ENCODE peak calls at places on chromosomes 4 and X, in five cellular contexts. E is esophagus muscularis mucosa; T is HCT116; W is breast epithelium; I is naive thymus-derived CD4-positive, alpha-beta T cell. U is an unnamed sample.

GRCh38 chr4:94621491-94622080 is 136.2 kb upstream of the BMPR1B start:
- DNase-seq in E (no peak), T (peak; percentile 38), W (no peak), I (peak; percentile 15), U (no peak)

GRCh38 chrX:43836435-43837184 is 45.6 kb downstream of the MAOB start:
- DNase-seq in E (no peak), T (peak; percentile 7), W (no peak), I (peak; percentile 19), U (no peak)

GRCh38 chrX:13747836-13748235 is 13.3 kb downstream of the OFD1 start:
- DNase-seq in E (no peak), T (peak; percentile 37), W (no peak), I (peak; percentile 18), U (no peak)

GRCh38 chrX:9646471-9647038 is 119.1 kb downstream of the GPR143 start:
- DNase-seq in E (no peak), T (no peak), W (no peak), I (no peak), U (no peak)

GRCh38 chrX:106862972-106863688 is 40.0 kb downstream of the RIPPLY1 start:
- DNase-seq in E (no peak), T (peak; percentile 1), W (no peak), I (peak; percentile 16), U (no peak)

GRCh38 chrX:111719426-111720210 is 38.6 kb downstream of the ALG13 start:
- DNase-seq in E (no peak), T (no peak), W (no peak), I (no peak), U (no peak)

GRCh38 chr4:15598644-15599043 is 56.5 kb downstream of the FBXL5 start:
- DNase-seq in E (no peak), T (no peak), W (no peak), I (no peak), U (no peak)

GRCh38 chr4:85968945-85969830 is 390.7 kb downstream of the MAPK10 start:
- DNase-seq in E (no peak), T (no peak), W (no peak), I (no peak), U (no peak)

GRCh38 chr4:32824321-32824720 is 2104.2 kb downstream of the PCDH7 start:
- DNase-seq in E (no peak), T (no peak), W (no peak), I (no peak), U (no peak)

GRCh38 chr4:46124773-46125172 is 919 bp upstream of the GABRG1 start:
- DNase-seq in E (no peak), T (no peak), W (no peak), I (no peak), U (no peak)

GRCh38 chr4:139229534-139230039 is 50.4 kb downstream of the MGARP start:
- DNase-seq in E (no peak), T (peak; percentile 50), W (no peak), I (peak; percentile 37), U (no peak)

GRCh38 chr4:121339307-121339706 is 41.5 kb downstream of the QRFPR start:
- DNase-seq in E (no peak), T (no peak), W (no peak), I (no peak), U (no peak)

GRCh38 chr4:80307774-80308465 is 27.6 kb upstream of the CFAP299 start:
- DNase-seq in E (no peak), T (no peak), W (no peak), I (no peak), U (no peak)

GRCh38 chr4:76214269-76214628 is 625 bp upstream of the SCARB2 start:
- DNase-seq in E (peak; percentile 60), T (no peak), W (no peak), I (no peak), U (no peak)

GRCh38 chr4:39043697-39044363 is 11.6 kb upstream of the TMEM156 start:
- DNase-seq in E (no peak), T (no peak), W (no peak), I (peak; percentile 6), U (peak; percentile 26)

GRCh38 chrX:10203617-10204016 is 46.8 kb downstream of the CLCN4 start:
- DNase-seq in E (no peak), T (no peak), W (no peak), I (no peak), U (no peak)

GRCh38 chr4:121277194-121278105 is 103.4 kb downstream of the QRFPR start:
- DNase-seq in E (no peak), T (peak; percentile 42), W (no peak), I (no peak), U (no peak)

GRCh38 chrX:27598312-27598711 is 8.2 kb downstream of the DCAF8L2 start:
- DNase-seq in E (no peak), T (no peak), W (no peak), I (no peak), U (no peak)

GRCh38 chr4:26248647-26249046 is 72.2 kb upstream of the RBPJ start:
- DNase-seq in E (no peak), T (no peak), W (no peak), I (no peak), U (no peak)

GRCh38 chr4:81085291-81085690 is 54.8 kb downstream of the BMP3 start:
- DNase-seq in E (no peak), T (no peak), W (no peak), I (no peak), U (no peak)

GRCh38 chrX:40392599-40392998 is 188.2 kb upstream of the ATP6AP2 start:
- DNase-seq in E (no peak), T (no peak), W (no peak), I (no peak), U (no peak)

GRCh38 chr4:171851295-171851694 is 38.1 kb downstream of the GALNTL6 start:
- DNase-seq in E (no peak), T (no peak), W (no peak), I (no peak), U (no peak)

GRCh38 chrX:12988797-12989196 is 13.9 kb downstream of the TMSB4X start:
- DNase-seq in E (no peak), T (peak; percentile 60), W (peak; percentile 64), I (no peak), U (no peak)

GRCh38 chr4:48705609-48706008 is 74.5 kb downstream of the FRYL start:
- DNase-seq in E (no peak), T (no peak), W (no peak), I (no peak), U (no peak)

GRCh38 chr4:25454491-25454890 is 77.4 kb downstream of the ANAPC4 start:
- DNase-seq in E (no peak), T (no peak), W (no peak), I (no peak), U (no peak)

GRCh38 chrX:20265726-20266681 is 705 bp downstream of the RPS6KA3 start:
- DNase-seq in E (no peak), T (no peak), W (no peak), I (peak; percentile 24), U (peak; percentile 22)

GRCh38 chrX:11881485-11882170 is 123.6 kb downstream of the MSL3 start:
- DNase-seq in E (no peak), T (no peak), W (no peak), I (no peak), U (no peak)

GRCh38 chr4:123559955-123560669 is 163.5 kb downstream of the SPRY1 start:
- DNase-seq in E (no peak), T (no peak), W (no peak), I (no peak), U (no peak)

GRCh38 chr4:100087743-100088142 is 102.5 kb downstream of the DDIT4L start:
- DNase-seq in E (no peak), T (no peak), W (no peak), I (no peak), U (no peak)

GRCh38 chrX:110317820-110318663 is at the start of gene AMMECR1:
- DNase-seq in E (peak; percentile 91), T (peak; percentile 31), W (peak; percentile 64), I (peak; percentile 83), U (peak; percentile 67)
- H3K27ac ChIP-seq in E (peak within 1 kb of the TSS; percentile 81), T (peak within 1 kb of the TSS; percentile 63), W (peak within 1 kb of the TSS; percentile 85), I (peak within 1 kb of the TSS; percentile 92), U (peak within 1 kb of the TSS; percentile 81)

GRCh38 chrX:100358766-100359165 is 51.3 kb downstream of the PCDH19 start:
- DNase-seq in E (no peak), T (no peak), W (no peak), I (no peak), U (no peak)

GRCh38 chrX:100368167-100368566 is 41.9 kb downstream of the PCDH19 start:
- DNase-seq in E (no peak), T (peak; percentile 4), W (no peak), I (no peak), U (no peak)

GRCh38 chrX:100363926-100364325 is 46.1 kb downstream of the PCDH19 start:
- DNase-seq in E (no peak), T (no peak), W (no peak), I (no peak), U (no peak)
- H3K4me3 ChIP-seq in E (no peak overlapping the region), T (no peak overlapping the region), W (no peak overlapping the region), I (no peak overlapping the region), U (no peak overlapping the region)

GRCh38 chr4:140777894-140778293 is 21.7 kb upstream of the TBC1D9 start:
- DNase-seq in E (no peak), T (no peak), W (no peak), I (no peak), U (no peak)
- H3K4me1 ChIP-seq in E (no peaks in the 10 kb centered on the region), T (no peaks in the 10 kb centered on the region), W (no peaks in the 10 kb centered on the region), I (no peaks in the 10 kb centered on the region), U (no peaks in the 10 kb centered on the region)

DNA sequence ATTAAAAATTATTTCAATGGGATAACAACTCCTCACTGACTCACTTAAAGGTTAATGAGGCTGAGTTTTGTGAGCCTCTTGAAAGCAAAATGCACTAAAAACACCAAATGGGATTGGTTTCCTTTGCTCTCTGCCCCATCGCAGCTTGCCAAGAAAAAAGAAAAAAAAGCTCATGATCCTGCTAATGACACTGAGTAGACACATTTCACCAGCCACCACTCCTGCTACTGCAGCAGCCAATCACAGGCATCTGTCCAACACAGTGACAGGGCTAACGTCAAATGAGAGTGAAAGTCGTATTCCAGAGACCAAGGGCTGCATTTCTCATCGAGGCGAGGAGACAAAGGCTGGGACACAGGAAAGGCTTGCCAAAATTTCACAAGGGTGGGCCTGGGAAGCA is 5.2 kb downstream of the APBB2 start:
- DNase-seq in E (no peak), T (no peak), W (no peak), I (no peak), U (no peak)
- H3K27ac ChIP-seq in E (no peak overlapping the region), T (peak overlapping the region; percentile 22), W (no peak overlapping the region), I (no peak overlapping the region), U (no peak overlapping the region)

GRCh38 chr4:84661191-84661944 is 78.4 kb downstream of the CDS1 start:
- DNase-seq in E (no peak), T (no peak), W (no peak), I (no peak), U (no peak)

GRCh38 chr4:84666444-84666843 is 83.5 kb downstream of the CDS1 start:
- DNase-seq in E (no peak), T (no peak), W (no peak), I (no peak), U (no peak)

GRCh38 chr4:84660606-84661005 is 77.7 kb downstream of the CDS1 start:
- DNase-seq in E (no peak), T (no peak), W (no peak), I (no peak), U (no peak)
- H3K4me3 ChIP-seq in E (no peak overlapping the region), T (no peak overlapping the region), W (no peak overlapping the region), I (no peak overlapping the region), U (no peak overlapping the region)

DNA sequence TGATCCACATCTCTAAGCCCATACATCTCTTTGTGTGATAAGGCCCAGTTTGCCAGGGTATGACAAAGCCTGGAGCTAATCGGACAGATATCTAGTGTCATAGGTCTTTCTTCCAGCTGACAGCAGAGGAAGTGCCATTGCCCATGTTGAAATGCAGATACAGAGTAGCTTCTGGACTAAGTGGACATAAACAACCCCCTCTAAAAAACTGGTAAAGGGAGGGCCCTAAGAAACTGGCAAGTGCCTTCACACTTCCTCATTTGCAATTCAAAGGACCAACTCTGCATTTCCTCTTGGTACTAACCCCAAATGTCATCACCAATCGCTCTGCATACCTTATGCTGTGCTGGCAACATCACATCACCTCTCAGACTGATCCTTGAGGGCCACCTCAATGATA is 20.8 kb downstream of the ARHGEF6 start:
- DNase-seq in E (no peak), T (no peak), W (no peak), I (no peak), U (no peak)
- H3K4me1 ChIP-seq in E (peaks cover 10% of the 10 kb centered on the region), T (no peaks in the 10 kb centered on the region), W (no peaks in the 10 kb centered on the region), I (peaks cover 9% of the 10 kb centered on the region), U (peaks cover 46% of the 10 kb centered on the region)